ENCODE peak calls at places on chromosomes 13 and 19, in six cellular contexts. One of them, this sample, is unnamed.

GRCh38 chr19:33171916-33172359 is 22.2 kb upstream of the LRP3 start:
- DNase-seq in cardiac muscle cell: no peak
- DNase-seq in uterus: no peak
- DNase-seq in fibroblast of pulmonary artery: no peak
- DNase-seq in fibroblast of mammary gland: peak
- DNase-seq in AG04450: no peak
- DNase-seq in this sample: peak

GRCh38 chr13:20441879-20442278 is 83.8 kb downstream of the CRYL1 start:
- DNase-seq in cardiac muscle cell: no peak
- DNase-seq in uterus: no peak
- DNase-seq in fibroblast of pulmonary artery: peak
- DNase-seq in fibroblast of mammary gland: peak
- DNase-seq in AG04450: peak
- DNase-seq in this sample: peak

GRCh38 chr13:37138169-37138568 is 32.7 kb upstream of the CSNK1A1L start:
- DNase-seq in cardiac muscle cell: no peak
- DNase-seq in uterus: no peak
- DNase-seq in fibroblast of pulmonary artery: peak
- DNase-seq in fibroblast of mammary gland: peak
- DNase-seq in AG04450: no peak
- DNase-seq in this sample: peak

GRCh38 chr13:53242015-53242414 is 213.4 kb downstream of the OLFM4 start:
- DNase-seq in cardiac muscle cell: no peak
- DNase-seq in uterus: no peak
- DNase-seq in fibroblast of pulmonary artery: no peak
- DNase-seq in fibroblast of mammary gland: no peak
- DNase-seq in AG04450: no peak
- DNase-seq in this sample: no peak

GRCh38 chr13:24130134-24130792 is 30.3 kb upstream of the SPATA13 start:
- DNase-seq in cardiac muscle cell: no peak
- DNase-seq in uterus: no peak
- DNase-seq in fibroblast of pulmonary artery: no peak
- DNase-seq in fibroblast of mammary gland: no peak
- DNase-seq in AG04450: no peak
- DNase-seq in this sample: no peak

GRCh38 chr19:40282209-40282580 is 3.0 kb downstream of the AKT2 start:
- DNase-seq in cardiac muscle cell: no peak
- DNase-seq in uterus: no peak
- DNase-seq in fibroblast of pulmonary artery: no peak
- DNase-seq in fibroblast of mammary gland: no peak
- DNase-seq in AG04450: no peak
- DNase-seq in this sample: no peak

GRCh38 chr19:35885909-35886308 is 14.4 kb downstream of the NFKBID start:
- DNase-seq in cardiac muscle cell: no peak
- DNase-seq in uterus: no peak
- DNase-seq in fibroblast of pulmonary artery: no peak
- DNase-seq in fibroblast of mammary gland: no peak
- DNase-seq in AG04450: no peak
- DNase-seq in this sample: no peak

GRCh38 chr13:113050856-113051431 is 54.6 kb upstream of the F7 start:
- DNase-seq in cardiac muscle cell: no peak
- DNase-seq in uterus: no peak
- DNase-seq in fibroblast of pulmonary artery: no peak
- DNase-seq in fibroblast of mammary gland: no peak
- DNase-seq in AG04450: no peak
- DNase-seq in this sample: no peak

GRCh38 chr13:101140936-101141335 is 275.4 kb downstream of the NALCN start:
- DNase-seq in cardiac muscle cell: no peak
- DNase-seq in uterus: no peak
- DNase-seq in fibroblast of pulmonary artery: no peak
- DNase-seq in fibroblast of mammary gland: no peak
- DNase-seq in AG04450: no peak
- DNase-seq in this sample: no peak

GRCh38 chr19:40365613-40366401 is 17.3 kb downstream of the PLD3 start:
- DNase-seq in cardiac muscle cell: peak
- DNase-seq in uterus: peak
- DNase-seq in fibroblast of pulmonary artery: peak
- DNase-seq in fibroblast of mammary gland: peak
- DNase-seq in AG04450: peak
- DNase-seq in this sample: peak

GRCh38 chr13:48478401-48478800 is 54.5 kb downstream of the RCBTB2 start:
- DNase-seq in cardiac muscle cell: no peak
- DNase-seq in uterus: no peak
- DNase-seq in fibroblast of pulmonary artery: no peak
- DNase-seq in fibroblast of mammary gland: peak
- DNase-seq in AG04450: no peak
- DNase-seq in this sample: peak

GRCh38 chr19:39038098-39038497 is 5.7 kb upstream of the FBXO27 start:
- DNase-seq in cardiac muscle cell: peak
- DNase-seq in uterus: peak
- DNase-seq in fibroblast of pulmonary artery: peak
- DNase-seq in fibroblast of mammary gland: peak
- DNase-seq in AG04450: no peak
- DNase-seq in this sample: peak

GRCh38 chr13:36919206-36919832 is 719 bp downstream of the SMAD9 start:
- DNase-seq in cardiac muscle cell: peak
- DNase-seq in uterus: peak
- DNase-seq in fibroblast of pulmonary artery: peak
- DNase-seq in fibroblast of mammary gland: peak
- DNase-seq in AG04450: no peak
- DNase-seq in this sample: peak

GRCh38 chr13:67156718-67157049 is 73.5 kb downstream of the PCDH9 start:
- DNase-seq in cardiac muscle cell: no peak
- DNase-seq in uterus: no peak
- DNase-seq in fibroblast of pulmonary artery: no peak
- DNase-seq in fibroblast of mammary gland: no peak
- DNase-seq in AG04450: no peak
- DNase-seq in this sample: no peak

GRCh38 chr13:93824286-93824685 is 597.7 kb downstream of the GPC6 start:
- DNase-seq in cardiac muscle cell: no peak
- DNase-seq in uterus: no peak
- DNase-seq in fibroblast of pulmonary artery: no peak
- DNase-seq in fibroblast of mammary gland: no peak
- DNase-seq in AG04450: no peak
- DNase-seq in this sample: no peak

GRCh38 chr13:114105351-114106225 is 26.8 kb downstream of the RASA3 start:
- DNase-seq in cardiac muscle cell: peak
- DNase-seq in uterus: peak
- DNase-seq in fibroblast of pulmonary artery: no peak
- DNase-seq in fibroblast of mammary gland: no peak
- DNase-seq in AG04450: no peak
- DNase-seq in this sample: no peak

GRCh38 chr13:49643003-49643651 is 14.8 kb downstream of the ARL11 start:
- DNase-seq in cardiac muscle cell: no peak
- DNase-seq in uterus: no peak
- DNase-seq in fibroblast of pulmonary artery: no peak
- DNase-seq in fibroblast of mammary gland: no peak
- DNase-seq in AG04450: no peak
- DNase-seq in this sample: no peak

GRCh38 chr13:47484564-47484963 is 516.5 kb downstream of the SUCLA2 start:
- DNase-seq in cardiac muscle cell: no peak
- DNase-seq in uterus: no peak
- DNase-seq in fibroblast of pulmonary artery: peak
- DNase-seq in fibroblast of mammary gland: peak
- DNase-seq in AG04450: peak
- DNase-seq in this sample: peak

GRCh38 chr19:42241279-42241678 is 1.1 kb downstream of the GSK3A start:
- DNase-seq in cardiac muscle cell: no peak
- DNase-seq in uterus: no peak
- DNase-seq in fibroblast of pulmonary artery: no peak
- DNase-seq in fibroblast of mammary gland: no peak
- DNase-seq in AG04450: no peak
- DNase-seq in this sample: no peak

GRCh38 chr13:47288546-47288945 is 391.7 kb upstream of the HTR2A start:
- DNase-seq in cardiac muscle cell: no peak
- DNase-seq in uterus: no peak
- DNase-seq in fibroblast of pulmonary artery: no peak
- DNase-seq in fibroblast of mammary gland: no peak
- DNase-seq in AG04450: no peak
- DNase-seq in this sample: no peak

GRCh38 chr19:13082192-13083007 is 20.3 kb downstream of the LYL1 start:
- DNase-seq in cardiac muscle cell: peak
- DNase-seq in uterus: peak
- DNase-seq in fibroblast of pulmonary artery: peak
- DNase-seq in fibroblast of mammary gland: peak
- DNase-seq in AG04450: no peak
- DNase-seq in this sample: peak

GRCh38 chr13:85512421-85512820 is 286.8 kb downstream of the SLITRK6 start:
- DNase-seq in cardiac muscle cell: no peak
- DNase-seq in uterus: no peak
- DNase-seq in fibroblast of pulmonary artery: no peak
- DNase-seq in fibroblast of mammary gland: no peak
- DNase-seq in AG04450: no peak
- DNase-seq in this sample: no peak

GRCh38 chr13:51906581-51906980 is 44.8 kb downstream of the CCDC70 start:
- DNase-seq in cardiac muscle cell: no peak
- DNase-seq in uterus: no peak
- DNase-seq in fibroblast of pulmonary artery: no peak
- DNase-seq in fibroblast of mammary gland: no peak
- DNase-seq in AG04450: no peak
- DNase-seq in this sample: no peak

GRCh38 chr19:7504684-7505083 is 11.2 kb upstream of the ZNF358 start:
- DNase-seq in cardiac muscle cell: no peak
- DNase-seq in uterus: no peak
- DNase-seq in fibroblast of pulmonary artery: no peak
- DNase-seq in fibroblast of mammary gland: no peak
- DNase-seq in AG04450: no peak
- DNase-seq in this sample: no peak

GRCh38 chr19:7507884-7508283 is 8.0 kb upstream of the ZNF358 start:
- DNase-seq in cardiac muscle cell: no peak
- DNase-seq in uterus: peak
- DNase-seq in fibroblast of pulmonary artery: peak
- DNase-seq in fibroblast of mammary gland: peak
- DNase-seq in AG04450: peak
- DNase-seq in this sample: peak

GRCh38 chr19:7506385-7507328 is 9.2 kb upstream of the ZNF358 start:
- DNase-seq in cardiac muscle cell: peak
- DNase-seq in uterus: peak
- DNase-seq in fibroblast of pulmonary artery: peak
- DNase-seq in fibroblast of mammary gland: peak
- DNase-seq in AG04450: no peak
- DNase-seq in this sample: peak

GRCh38 chr19:7505288-7505681 is 10.6 kb upstream of the ZNF358 start:
- DNase-seq in cardiac muscle cell: no peak
- DNase-seq in uterus: no peak
- DNase-seq in fibroblast of pulmonary artery: no peak
- DNase-seq in fibroblast of mammary gland: no peak
- DNase-seq in AG04450: no peak
- DNase-seq in this sample: no peak

DNA sequence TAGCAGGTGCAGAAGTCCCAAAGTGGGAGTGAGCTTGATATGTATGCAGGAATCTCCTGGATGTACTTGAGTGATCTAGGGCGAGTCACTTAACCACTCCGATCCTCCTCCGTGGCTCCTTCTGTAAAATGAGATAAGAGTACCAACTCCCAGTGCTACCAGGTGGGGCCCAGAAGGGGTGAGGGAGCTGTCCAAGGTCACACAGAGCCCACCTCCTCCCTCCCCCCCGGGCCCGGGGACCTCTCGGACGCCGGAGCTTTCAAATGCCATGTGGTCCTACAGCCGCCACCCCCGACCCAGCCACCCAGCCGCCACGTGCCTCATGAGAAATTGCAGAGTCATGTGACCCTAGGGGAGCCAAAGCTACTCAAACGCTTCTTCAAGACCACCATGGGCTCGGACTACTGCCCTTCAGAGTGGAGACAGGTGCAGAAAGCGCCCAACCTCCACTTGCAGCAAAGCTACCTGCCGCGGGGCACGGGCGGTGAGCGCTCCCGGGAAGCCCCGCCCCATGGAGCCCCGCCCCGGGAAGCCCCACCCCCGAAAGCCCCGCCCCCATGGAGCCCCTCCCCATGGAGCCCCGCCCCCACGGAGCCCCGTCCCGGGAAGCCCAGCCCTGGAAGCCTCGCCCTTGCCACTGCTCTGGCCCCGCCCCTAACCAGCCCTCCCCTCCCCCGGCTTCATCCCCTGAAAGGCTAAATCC is 10.1 kb upstream of the ZNF358 start:
- DNase-seq in cardiac muscle cell: peak
- DNase-seq in uterus: no peak
- DNase-seq in fibroblast of pulmonary artery: no peak
- DNase-seq in fibroblast of mammary gland: no peak
- DNase-seq in AG04450: no peak
- DNase-seq in this sample: peak
- H3K4me3 ChIP-seq in cardiac muscle cell: no peak
- H3K4me3 ChIP-seq in uterus: no peak
- H3K4me3 ChIP-seq in fibroblast of pulmonary artery: no peak
- H3K4me3 ChIP-seq in fibroblast of mammary gland: peak
- H3K4me3 ChIP-seq in AG04450: no peak
- H3K4me3 ChIP-seq in this sample: no peak

DNA sequence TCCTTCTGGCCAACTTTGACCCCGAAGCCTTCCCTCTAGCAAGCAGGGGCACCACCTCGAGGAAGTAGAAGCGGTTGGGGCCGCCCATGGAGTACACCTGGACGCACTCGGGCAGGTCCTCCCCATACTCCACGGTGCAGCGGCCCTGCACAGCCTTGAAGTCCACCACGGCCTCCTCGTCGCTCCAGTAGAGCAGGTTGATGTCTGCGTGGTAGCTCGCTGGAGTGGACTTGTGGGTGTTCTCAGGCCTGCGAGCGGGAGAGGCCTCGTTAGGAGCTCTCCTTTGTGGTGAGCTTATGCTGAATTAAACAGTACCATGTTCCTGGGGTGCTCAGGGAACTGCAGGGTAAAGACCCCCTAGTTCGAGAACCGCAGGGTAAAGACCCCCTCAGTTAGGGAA is 22.3 kb upstream of the EIF3G start:
- DNase-seq in cardiac muscle cell: no peak
- DNase-seq in uterus: no peak
- DNase-seq in fibroblast of pulmonary artery: no peak
- DNase-seq in fibroblast of mammary gland: no peak
- DNase-seq in AG04450: no peak
- DNase-seq in this sample: no peak
- H3K4me3 ChIP-seq in cardiac muscle cell: no peak
- H3K4me3 ChIP-seq in uterus: no peak
- H3K4me3 ChIP-seq in fibroblast of pulmonary artery: no peak
- H3K4me3 ChIP-seq in fibroblast of mammary gland: no peak
- H3K4me3 ChIP-seq in AG04450: no peak
- H3K4me3 ChIP-seq in this sample: no peak

DNA sequence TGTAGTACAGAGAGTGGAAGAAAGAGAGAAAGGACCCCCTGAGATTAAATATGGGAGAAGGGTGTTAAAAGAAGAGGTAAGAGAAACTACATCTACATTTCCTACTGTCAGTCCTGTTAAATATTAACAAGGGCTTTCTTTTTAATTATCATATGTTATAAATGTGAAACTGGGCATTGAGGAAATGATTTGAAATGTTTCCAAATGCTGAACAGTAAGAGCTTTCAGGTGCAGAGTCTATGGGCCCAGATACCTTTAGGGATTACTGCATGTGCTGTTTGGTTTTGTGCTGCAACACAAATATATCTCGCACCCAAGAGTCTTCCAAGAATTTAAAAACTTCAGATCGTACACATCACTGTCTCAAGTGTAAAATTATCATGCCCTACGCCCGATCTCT is 176.3 kb downstream of the RBM26 start:
- DNase-seq in cardiac muscle cell: no peak
- DNase-seq in uterus: no peak
- DNase-seq in fibroblast of pulmonary artery: no peak
- DNase-seq in fibroblast of mammary gland: no peak
- DNase-seq in AG04450: no peak
- DNase-seq in this sample: no peak
- H3K4me3 ChIP-seq in cardiac muscle cell: no peak
- H3K4me3 ChIP-seq in uterus: no peak
- H3K4me3 ChIP-seq in fibroblast of pulmonary artery: no peak
- H3K4me3 ChIP-seq in fibroblast of mammary gland: no peak
- H3K4me3 ChIP-seq in AG04450: no peak
- H3K4me3 ChIP-seq in this sample: no peak

GRCh38 chr19:46000497-46001246 is 5.4 kb downstream of the CCDC61 start:
- DNase-seq in cardiac muscle cell: peak
- DNase-seq in uterus: no peak
- DNase-seq in fibroblast of pulmonary artery: no peak
- DNase-seq in fibroblast of mammary gland: peak
- DNase-seq in AG04450: no peak
- DNase-seq in this sample: peak
- H3K4me3 ChIP-seq in cardiac muscle cell: peak
- H3K4me3 ChIP-seq in uterus: no peak
- H3K4me3 ChIP-seq in fibroblast of pulmonary artery: peak
- H3K4me3 ChIP-seq in fibroblast of mammary gland: peak
- H3K4me3 ChIP-seq in AG04450: peak
- H3K4me3 ChIP-seq in this sample: no peak

This sample was measured in GM23248.